ENCODE peak calls at places on chromosome 1, in nine cellular contexts. One of them, this sample, is unnamed.

GRCh38 chr1:30466610-30467009 is 256.8 kb downstream of the MATN1 start:
- DNase-seq in PC-3: no peak
- DNase-seq in foreskin fibroblast: no peak
- DNase-seq in cardiac fibroblast: no peak
- DNase-seq in CD8-positive, alpha-beta T cell: no peak
- DNase-seq in dorsolateral prefrontal cortex: no peak
- DNase-seq in right lobe of liver: no peak
- DNase-seq in astrocyte of the spinal cord: no peak
- DNase-seq in ovary: no peak
- DNase-seq in this sample: no peak

GRCh38 chr1:2108877-2109580 is 58.8 kb downstream of the PRKCZ start:
- DNase-seq in PC-3: no peak
- DNase-seq in foreskin fibroblast: no peak
- DNase-seq in cardiac fibroblast: no peak
- DNase-seq in CD8-positive, alpha-beta T cell: no peak
- DNase-seq in dorsolateral prefrontal cortex: no peak
- DNase-seq in right lobe of liver: no peak
- DNase-seq in astrocyte of the spinal cord: no peak
- DNase-seq in ovary: no peak
- DNase-seq in this sample: no peak

GRCh38 chr1:1899266-1899966 is 8.5 kb upstream of the GNB1 start:
- DNase-seq in PC-3: peak
- DNase-seq in foreskin fibroblast: no peak
- DNase-seq in cardiac fibroblast: no peak
- DNase-seq in CD8-positive, alpha-beta T cell: no peak
- DNase-seq in dorsolateral prefrontal cortex: no peak
- DNase-seq in right lobe of liver: no peak
- DNase-seq in astrocyte of the spinal cord: no peak
- DNase-seq in ovary: no peak
- DNase-seq in this sample: no peak

GRCh38 chr1:203915811-203916210 is 54.4 kb downstream of the SNRPE start:
- DNase-seq in PC-3: peak
- DNase-seq in foreskin fibroblast: peak
- DNase-seq in cardiac fibroblast: peak
- DNase-seq in CD8-positive, alpha-beta T cell: no peak
- DNase-seq in dorsolateral prefrontal cortex: no peak
- DNase-seq in right lobe of liver: no peak
- DNase-seq in astrocyte of the spinal cord: peak
- DNase-seq in ovary: no peak
- DNase-seq in this sample: peak

GRCh38 chr1:23470282-23471070 is 13.5 kb downstream of the ASAP3 start:
- DNase-seq in PC-3: no peak
- DNase-seq in foreskin fibroblast: no peak
- DNase-seq in cardiac fibroblast: peak
- DNase-seq in CD8-positive, alpha-beta T cell: no peak
- DNase-seq in dorsolateral prefrontal cortex: no peak
- DNase-seq in right lobe of liver: no peak
- DNase-seq in astrocyte of the spinal cord: peak
- DNase-seq in ovary: peak
- DNase-seq in this sample: no peak

GRCh38 chr1:220956861-220957605 is 77.8 kb downstream of the HLX start:
- DNase-seq in PC-3: peak
- DNase-seq in foreskin fibroblast: peak
- DNase-seq in cardiac fibroblast: peak
- DNase-seq in CD8-positive, alpha-beta T cell: no peak
- DNase-seq in dorsolateral prefrontal cortex: no peak
- DNase-seq in right lobe of liver: no peak
- DNase-seq in astrocyte of the spinal cord: peak
- DNase-seq in ovary: no peak
- DNase-seq in this sample: peak

GRCh38 chr1:54229281-54229891 is 29.4 kb downstream of the MRPL37 start:
- DNase-seq in PC-3: peak
- DNase-seq in foreskin fibroblast: peak
- DNase-seq in cardiac fibroblast: peak
- DNase-seq in CD8-positive, alpha-beta T cell: no peak
- DNase-seq in dorsolateral prefrontal cortex: no peak
- DNase-seq in right lobe of liver: no peak
- DNase-seq in astrocyte of the spinal cord: peak
- DNase-seq in ovary: peak
- DNase-seq in this sample: peak

GRCh38 chr1:17014671-17015567 is 3.2 kb upstream of the ATP13A2 start:
- DNase-seq in PC-3: no peak
- DNase-seq in foreskin fibroblast: no peak
- DNase-seq in cardiac fibroblast: no peak
- DNase-seq in CD8-positive, alpha-beta T cell: no peak
- DNase-seq in dorsolateral prefrontal cortex: no peak
- DNase-seq in right lobe of liver: peak
- DNase-seq in astrocyte of the spinal cord: no peak
- DNase-seq in ovary: no peak
- DNase-seq in this sample: no peak

GRCh38 chr1:209912306-209912705 is 25.7 kb upstream of the SYT14 start:
- DNase-seq in PC-3: no peak
- DNase-seq in foreskin fibroblast: no peak
- DNase-seq in cardiac fibroblast: no peak
- DNase-seq in CD8-positive, alpha-beta T cell: no peak
- DNase-seq in dorsolateral prefrontal cortex: no peak
- DNase-seq in right lobe of liver: no peak
- DNase-seq in astrocyte of the spinal cord: no peak
- DNase-seq in ovary: no peak
- DNase-seq in this sample: no peak

GRCh38 chr1:40649592-40649930 is 15.9 kb downstream of the RIMS3 start:
- DNase-seq in PC-3: no peak
- DNase-seq in foreskin fibroblast: no peak
- DNase-seq in cardiac fibroblast: no peak
- DNase-seq in CD8-positive, alpha-beta T cell: no peak
- DNase-seq in dorsolateral prefrontal cortex: no peak
- DNase-seq in right lobe of liver: no peak
- DNase-seq in astrocyte of the spinal cord: no peak
- DNase-seq in ovary: no peak
- DNase-seq in this sample: no peak
- TF ChIP-seq CTCF in PC-3: no peak
- TF ChIP-seq CTCF in foreskin fibroblast: no peak
- TF ChIP-seq CTCF in cardiac fibroblast: no peak
- TF ChIP-seq CTCF in CD8-positive, alpha-beta T cell: no peak
- TF ChIP-seq CTCF in dorsolateral prefrontal cortex: no peak
- TF ChIP-seq CTCF in right lobe of liver: no peak
- TF ChIP-seq CTCF in astrocyte of the spinal cord: no peak
- TF ChIP-seq CTCF in ovary: no peak
- TF ChIP-seq CTCF in this sample: no peak

GRCh38 chr1:225469051-225469450 is 41.2 kb upstream of the LBR start:
- DNase-seq in PC-3: no peak
- DNase-seq in foreskin fibroblast: no peak
- DNase-seq in cardiac fibroblast: no peak
- DNase-seq in CD8-positive, alpha-beta T cell: no peak
- DNase-seq in dorsolateral prefrontal cortex: no peak
- DNase-seq in right lobe of liver: no peak
- DNase-seq in astrocyte of the spinal cord: no peak
- DNase-seq in ovary: peak
- DNase-seq in this sample: no peak

GRCh38 chr1:225465793-225466517 is 38.1 kb upstream of the LBR start:
- DNase-seq in PC-3: no peak
- DNase-seq in foreskin fibroblast: no peak
- DNase-seq in cardiac fibroblast: no peak
- DNase-seq in CD8-positive, alpha-beta T cell: no peak
- DNase-seq in dorsolateral prefrontal cortex: no peak
- DNase-seq in right lobe of liver: no peak
- DNase-seq in astrocyte of the spinal cord: no peak
- DNase-seq in ovary: no peak
- DNase-seq in this sample: no peak

GRCh38 chr1:225466848-225467192 is 39.0 kb upstream of the LBR start:
- DNase-seq in PC-3: no peak
- DNase-seq in foreskin fibroblast: no peak
- DNase-seq in cardiac fibroblast: no peak
- DNase-seq in CD8-positive, alpha-beta T cell: no peak
- DNase-seq in dorsolateral prefrontal cortex: no peak
- DNase-seq in right lobe of liver: no peak
- DNase-seq in astrocyte of the spinal cord: no peak
- DNase-seq in ovary: no peak
- DNase-seq in this sample: no peak

GRCh38 chr1:225468270-225469020 is 40.6 kb upstream of the LBR start:
- DNase-seq in PC-3: no peak
- DNase-seq in foreskin fibroblast: no peak
- DNase-seq in cardiac fibroblast: no peak
- DNase-seq in CD8-positive, alpha-beta T cell: no peak
- DNase-seq in dorsolateral prefrontal cortex: no peak
- DNase-seq in right lobe of liver: no peak
- DNase-seq in astrocyte of the spinal cord: no peak
- DNase-seq in ovary: no peak
- DNase-seq in this sample: no peak

DNA sequence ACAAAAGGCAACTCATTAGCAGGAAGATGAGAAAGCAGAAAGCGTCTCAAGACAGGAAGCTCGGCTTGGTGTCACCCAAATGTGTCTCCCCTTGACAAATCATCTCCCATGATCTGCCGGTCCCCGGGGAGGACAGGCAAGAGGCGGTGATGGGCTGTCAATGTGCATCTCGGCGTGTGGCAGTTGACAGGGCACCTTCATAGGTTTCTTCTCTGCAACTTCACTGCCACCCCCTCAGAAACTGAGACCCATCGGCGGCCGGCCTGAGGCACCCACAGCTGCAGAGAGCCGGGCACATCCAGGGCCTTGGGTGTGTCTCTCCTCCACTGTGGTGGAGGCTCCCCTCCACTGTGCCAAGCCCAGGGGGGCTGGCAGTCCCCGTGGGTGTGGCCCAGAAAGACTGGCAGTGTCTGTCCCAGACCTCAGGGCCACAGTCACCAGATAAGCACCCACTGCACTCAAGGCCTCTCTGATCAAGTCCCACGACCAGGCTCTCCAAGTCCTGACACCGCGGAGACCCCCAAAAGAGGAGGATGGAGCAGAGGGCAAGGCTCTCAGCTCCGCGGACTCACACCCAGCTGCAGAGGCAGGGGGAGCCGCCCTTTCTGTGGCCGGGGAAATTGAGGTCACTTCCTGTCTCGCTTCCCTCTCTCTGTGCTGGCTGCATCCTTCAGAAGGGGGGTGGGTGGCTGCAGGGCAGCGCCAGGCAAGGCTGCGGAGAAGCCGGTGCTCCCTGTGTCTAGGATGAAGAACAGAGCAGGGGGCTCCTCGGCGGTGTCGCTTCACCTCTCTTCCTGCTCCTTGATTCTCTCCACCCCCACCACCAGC is 39.6 kb upstream of the LBR start:
- DNase-seq in PC-3: no peak
- DNase-seq in foreskin fibroblast: no peak
- DNase-seq in cardiac fibroblast: peak
- DNase-seq in CD8-positive, alpha-beta T cell: peak
- DNase-seq in dorsolateral prefrontal cortex: no peak
- DNase-seq in right lobe of liver: peak
- DNase-seq in astrocyte of the spinal cord: no peak
- DNase-seq in ovary: no peak
- DNase-seq in this sample: no peak
- H3K4me3 ChIP-seq in PC-3: no peak
- H3K4me3 ChIP-seq in foreskin fibroblast: no peak
- H3K4me3 ChIP-seq in cardiac fibroblast: no peak
- H3K4me3 ChIP-seq in CD8-positive, alpha-beta T cell: peak
- H3K4me3 ChIP-seq in dorsolateral prefrontal cortex: peak
- H3K4me3 ChIP-seq in right lobe of liver: peak
- H3K4me3 ChIP-seq in astrocyte of the spinal cord: no peak
- H3K4me3 ChIP-seq in ovary: no peak
- H3K4me3 ChIP-seq in this sample: no peak

GRCh38 chr1:234561322-234561721 is 48.7 kb downstream of the IRF2BP2 start:
- DNase-seq in PC-3: no peak
- DNase-seq in foreskin fibroblast: no peak
- DNase-seq in cardiac fibroblast: no peak
- DNase-seq in CD8-positive, alpha-beta T cell: no peak
- DNase-seq in dorsolateral prefrontal cortex: no peak
- DNase-seq in right lobe of liver: no peak
- DNase-seq in astrocyte of the spinal cord: no peak
- DNase-seq in ovary: no peak
- DNase-seq in this sample: no peak

GRCh38 chr1:234558186-234558836 is 51.7 kb downstream of the IRF2BP2 start:
- DNase-seq in PC-3: no peak
- DNase-seq in foreskin fibroblast: no peak
- DNase-seq in cardiac fibroblast: no peak
- DNase-seq in CD8-positive, alpha-beta T cell: no peak
- DNase-seq in dorsolateral prefrontal cortex: no peak
- DNase-seq in right lobe of liver: no peak
- DNase-seq in astrocyte of the spinal cord: no peak
- DNase-seq in ovary: no peak
- DNase-seq in this sample: no peak

GRCh38 chr1:234559917-234560676 is 49.9 kb downstream of the IRF2BP2 start:
- DNase-seq in PC-3: no peak
- DNase-seq in foreskin fibroblast: no peak
- DNase-seq in cardiac fibroblast: no peak
- DNase-seq in CD8-positive, alpha-beta T cell: no peak
- DNase-seq in dorsolateral prefrontal cortex: no peak
- DNase-seq in right lobe of liver: no peak
- DNase-seq in astrocyte of the spinal cord: no peak
- DNase-seq in ovary: no peak
- DNase-seq in this sample: no peak

GRCh38 chr1:234556245-234556943 is 53.6 kb downstream of the IRF2BP2 start:
- DNase-seq in PC-3: no peak
- DNase-seq in foreskin fibroblast: no peak
- DNase-seq in cardiac fibroblast: no peak
- DNase-seq in CD8-positive, alpha-beta T cell: no peak
- DNase-seq in dorsolateral prefrontal cortex: no peak
- DNase-seq in right lobe of liver: no peak
- DNase-seq in astrocyte of the spinal cord: no peak
- DNase-seq in ovary: no peak
- DNase-seq in this sample: no peak

DNA sequence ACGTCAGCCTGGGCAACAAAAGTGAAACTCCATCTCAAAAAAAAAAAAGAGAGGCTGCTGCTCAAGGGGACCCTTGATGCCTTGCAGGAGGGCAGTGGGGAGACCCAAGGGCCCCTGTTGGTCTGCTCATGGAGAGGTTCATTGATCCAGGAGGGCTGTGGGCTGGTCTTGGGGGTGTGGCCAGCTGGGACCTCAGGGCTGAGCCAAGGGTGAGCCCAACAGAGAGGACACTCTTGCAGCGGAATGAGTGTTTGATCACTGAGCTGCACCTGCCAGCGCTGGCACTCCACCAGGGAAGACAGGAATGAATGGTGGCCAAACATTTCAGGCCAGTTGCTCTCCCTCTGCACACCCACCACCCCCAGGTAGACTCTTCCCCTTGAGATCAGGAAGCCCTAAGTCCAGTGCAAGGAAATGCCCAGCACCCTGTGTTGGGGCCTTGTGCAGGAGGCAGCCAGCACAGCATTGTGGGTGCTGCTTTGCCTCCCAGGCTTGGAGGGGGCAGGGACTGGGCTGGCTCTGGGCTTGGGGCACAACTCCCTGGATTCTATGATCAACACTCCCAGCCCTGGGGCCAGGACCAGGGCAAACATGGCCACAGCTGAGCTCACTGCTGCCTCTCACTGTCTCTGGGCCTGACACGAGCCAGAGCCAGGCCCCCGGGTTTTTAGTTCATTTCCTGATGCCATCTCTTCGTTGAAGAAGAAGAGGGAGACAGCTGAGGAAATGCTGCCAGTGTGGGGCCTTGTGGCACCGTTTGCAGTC is 50.6 kb downstream of the IRF2BP2 start:
- DNase-seq in PC-3: no peak
- DNase-seq in foreskin fibroblast: no peak
- DNase-seq in cardiac fibroblast: no peak
- DNase-seq in CD8-positive, alpha-beta T cell: no peak
- DNase-seq in dorsolateral prefrontal cortex: no peak
- DNase-seq in right lobe of liver: no peak
- DNase-seq in astrocyte of the spinal cord: no peak
- DNase-seq in ovary: no peak
- DNase-seq in this sample: no peak
- TF ChIP-seq CTCF in PC-3: no peak
- TF ChIP-seq CTCF in foreskin fibroblast: no peak
- TF ChIP-seq CTCF in cardiac fibroblast: no peak
- TF ChIP-seq CTCF in CD8-positive, alpha-beta T cell: no peak
- TF ChIP-seq CTCF in dorsolateral prefrontal cortex: no peak
- TF ChIP-seq CTCF in right lobe of liver: no peak
- TF ChIP-seq CTCF in astrocyte of the spinal cord: no peak
- TF ChIP-seq CTCF in ovary: no peak
- TF ChIP-seq CTCF in this sample: no peak

GRCh38 chr1:179119466-179119865 is 37.6 kb downstream of the TOR3A start:
- DNase-seq in PC-3: no peak
- DNase-seq in foreskin fibroblast: no peak
- DNase-seq in cardiac fibroblast: no peak
- DNase-seq in CD8-positive, alpha-beta T cell: no peak
- DNase-seq in dorsolateral prefrontal cortex: no peak
- DNase-seq in right lobe of liver: no peak
- DNase-seq in astrocyte of the spinal cord: no peak
- DNase-seq in ovary: no peak
- DNase-seq in this sample: no peak
- H3K4me3 ChIP-seq in PC-3: no peak
- H3K4me3 ChIP-seq in foreskin fibroblast: no peak
- H3K4me3 ChIP-seq in cardiac fibroblast: no peak
- H3K4me3 ChIP-seq in CD8-positive, alpha-beta T cell: no peak
- H3K4me3 ChIP-seq in dorsolateral prefrontal cortex: no peak
- H3K4me3 ChIP-seq in right lobe of liver: no peak
- H3K4me3 ChIP-seq in astrocyte of the spinal cord: no peak
- H3K4me3 ChIP-seq in ovary: no peak
- H3K4me3 ChIP-seq in this sample: no peak

This sample was measured in epithelial cell of esophagus.